ENCODE peak calls at places on chromosomes 5 and 9, in four cellular contexts. One of them, this sample, is unnamed. For H3K4me1, the result is how much of the 10 kb centered on the place peaks cover.

GRCh38 chr5:124745367-124746251 is 830 bp downstream of the ZNF608 start:
- DNase-seq in stomach: no peak
- DNase-seq in spleen: no peak
- DNase-seq in mammary epithelial cell: peak
- DNase-seq in this sample: peak

GRCh38 chr9:131270171-131271015 is 5.9 kb downstream of the FAM78A start:
- DNase-seq in stomach: peak
- DNase-seq in spleen: peak
- DNase-seq in mammary epithelial cell: no peak
- DNase-seq in this sample: peak

GRCh38 chr5:166722939-166723338 is 1568.5 kb upstream of the WWC1 start:
- DNase-seq in mammary epithelial cell: peak
- DNase-seq in spleen: no peak
- DNase-seq in stomach: no peak
- DNase-seq in this sample: no peak

GRCh38 chr5:173204185-173204979 is 30.6 kb downstream of the NKX2-5 start:
- DNase-seq in mammary epithelial cell: peak
- DNase-seq in spleen: no peak
- DNase-seq in stomach: no peak
- DNase-seq in this sample: peak

GRCh38 chr9:15606667-15607472 is 54.0 kb downstream of the CCDC171 start:
- DNase-seq in spleen: no peak
- DNase-seq in mammary epithelial cell: peak
- DNase-seq in stomach: no peak
- DNase-seq in this sample: peak

GRCh38 chr5:13356226-13356625 is 588.3 kb downstream of the DNAH5 start:
- DNase-seq in stomach: no peak
- DNase-seq in spleen: no peak
- DNase-seq in mammary epithelial cell: no peak
- DNase-seq in this sample: no peak

GRCh38 chr9:137374131-137374845 is 48.7 kb downstream of the EXD3 start:
- DNase-seq in stomach: no peak
- DNase-seq in mammary epithelial cell: no peak
- DNase-seq in spleen: peak
- DNase-seq in this sample: no peak

GRCh38 chr5:160506006-160507004 is 84.7 kb downstream of the PTTG1 start:
- DNase-seq in spleen: no peak
- DNase-seq in stomach: no peak
- DNase-seq in mammary epithelial cell: no peak
- DNase-seq in this sample: peak

GRCh38 chr5:5419291-5420210 is 2.9 kb upstream of the ICE1 start:
- DNase-seq in spleen: no peak
- DNase-seq in mammary epithelial cell: peak
- DNase-seq in stomach: no peak
- DNase-seq in this sample: peak
- H3K4me1 ChIP-seq in spleen: under half
- H3K4me1 ChIP-seq in mammary epithelial cell: under half
- H3K4me1 ChIP-seq in stomach: under half
- H3K4me1 ChIP-seq in this sample: under half

GRCh38 chr5:142015781-142016533 is 3.1 kb upstream of the GNPDA1 start:
- DNase-seq in mammary epithelial cell: peak
- DNase-seq in stomach: no peak
- DNase-seq in spleen: no peak
- DNase-seq in this sample: peak
- H3K4me1 ChIP-seq in mammary epithelial cell: under half
- H3K4me1 ChIP-seq in stomach: under half
- H3K4me1 ChIP-seq in spleen: under half
- H3K4me1 ChIP-seq in this sample: under half

GRCh38 chr5:77877516-77878070 is 101.5 kb upstream of the TBCA start:
- DNase-seq in mammary epithelial cell: no peak
- DNase-seq in stomach: no peak
- DNase-seq in spleen: no peak
- DNase-seq in this sample: no peak
- H3K4me1 ChIP-seq in mammary epithelial cell: under half
- H3K4me1 ChIP-seq in stomach: under half
- H3K4me1 ChIP-seq in spleen: under half
- H3K4me1 ChIP-seq in this sample: under half

GRCh38 chr5:95921501-95921900 is 40.1 kb downstream of the ELL2 start:
- DNase-seq in spleen: no peak
- DNase-seq in stomach: no peak
- DNase-seq in mammary epithelial cell: no peak
- DNase-seq in this sample: no peak
- H3K4me1 ChIP-seq in spleen: under half
- H3K4me1 ChIP-seq in stomach: half or more
- H3K4me1 ChIP-seq in mammary epithelial cell: under half
- H3K4me1 ChIP-seq in this sample: under half

GRCh38 chr5:1159341-1159675 is 42.1 kb upstream of the SLC6A19 start:
- DNase-seq in spleen: no peak
- DNase-seq in mammary epithelial cell: no peak
- DNase-seq in stomach: no peak
- DNase-seq in this sample: no peak
- H3K4me1 ChIP-seq in spleen: under half
- H3K4me1 ChIP-seq in mammary epithelial cell: under half
- H3K4me1 ChIP-seq in stomach: under half
- H3K4me1 ChIP-seq in this sample: under half